ENCODE peak calls at places on chromosomes 7 and 10, in seven cellular contexts. N is CD8-positive, alpha-beta memory T cell; G is PC-9; H is upper lobe of left lung; X is uterus; P is sigmoid colon; A is neural progenitor cell. C is an unnamed sample.

GRCh38 chr10:123309740-123310139 is 155.5 kb downstream of the BUB3 start:
- DNase-seq in N (no peak), G (no peak), H (no peak), X (no peak), P (no peak), A (no peak), C (no peak)

GRCh38 chr7:129859188-129859587 is 93.6 kb downstream of the UBE2H start:
- DNase-seq in N (no peak), G (no peak), H (no peak), X (no peak), P (no peak), A (no peak), C (no peak)

GRCh38 chr7:78326870-78327269 is 528.3 kb downstream of the PHTF2 start:
- DNase-seq in N (no peak), G (peak; percentile 70), H (no peak), X (no peak), P (no peak), A (no peak), C (no peak)

GRCh38 chr7:30595461-30596042 is 874 bp downstream of the GARS1 start:
- DNase-seq in N (no peak), G (no peak), H (no peak), X (no peak), P (no peak), A (no peak), C (no peak)

GRCh38 chr7:155278921-155279320 is 18.8 kb upstream of the INSIG1 start:
- DNase-seq in N (no peak), G (no peak), H (no peak), X (no peak), P (no peak), A (no peak), C (no peak)

GRCh38 chr10:65294329-65294728 is 1631.5 kb upstream of the LRRTM3 start:
- DNase-seq in N (no peak), G (no peak), H (no peak), X (no peak), P (no peak), A (no peak), C (peak; percentile 23)

GRCh38 chr7:127158659-127159058 is 94.1 kb downstream of the GRM8 start:
- DNase-seq in N (no peak), G (no peak), H (no peak), X (no peak), P (no peak), A (peak; percentile 52), C (no peak)

GRCh38 chr7:151880688-151881087 is 3.8 kb upstream of the PRKAG2 start:
- DNase-seq in N (no peak), G (no peak), H (no peak), X (no peak), P (peak; percentile 25), A (no peak), C (no peak)

GRCh38 chr10:89122431-89123066 is 84.6 kb downstream of the CH25H start:
- DNase-seq in N (no peak), G (no peak), H (no peak), X (no peak), P (no peak), A (no peak), C (no peak)

GRCh38 chr10:132679217-132679595 is 106.7 kb downstream of the NKX6-2 start:
- DNase-seq in N (no peak), G (no peak), H (peak; percentile 55), X (peak; percentile 11), P (peak; percentile 39), A (no peak), C (no peak)

GRCh38 chr7:107291434-107291833 is 122.6 kb downstream of the HBP1 start:
- DNase-seq in N (no peak), G (no peak), H (no peak), X (no peak), P (no peak), A (no peak), C (no peak)

GRCh38 chr7:124942405-124942804 is 12.8 kb upstream of the POT1 start:
- DNase-seq in N (no peak), G (no peak), H (no peak), X (no peak), P (no peak), A (no peak), C (no peak)

GRCh38 chr7:55174856-55175255 is 156.0 kb downstream of the EGFR start:
- DNase-seq in N (no peak), G (no peak), H (no peak), X (no peak), P (no peak), A (no peak), C (no peak)

GRCh38 chr10:96703358-96703757 is 17.0 kb downstream of the PIK3AP1 start:
- DNase-seq in N (no peak), G (no peak), H (no peak), X (no peak), P (no peak), A (no peak), C (no peak)

GRCh38 chr10:51685768-51686167 is 13.6 kb downstream of the CSTF2T start:
- DNase-seq in N (no peak), G (peak; percentile 43), H (no peak), X (no peak), P (no peak), A (peak; percentile 67), C (no peak)

GRCh38 chr7:75762350-75762917 is 9.6 kb downstream of the CCL26 start:
- DNase-seq in N (no peak), G (no peak), H (no peak), X (no peak), P (no peak), A (peak; percentile 69), C (peak; percentile 76)

GRCh38 chr10:122490786-122491680 is 29.7 kb downstream of the HTRA1 start:
- DNase-seq in N (peak; percentile 13), G (no peak), H (peak; percentile 71), X (peak; percentile 54), P (peak; percentile 83), A (no peak), C (no peak)

GRCh38 chr10:73910764-73911552 is at the start of gene PLAU:
- DNase-seq in N (peak; percentile 23), G (peak; percentile 62), H (peak; percentile 91), X (no peak), P (peak; percentile 74), A (peak; percentile 85), C (peak; percentile 59)

GRCh38 chr10:9244880-9245279 is 1190.4 kb downstream of the GATA3 start:
- DNase-seq in N (no peak), G (no peak), H (no peak), X (no peak), P (no peak), A (peak; percentile 43), C (no peak)

GRCh38 chr7:116953727-116954442 is 584 bp downstream of the ST7 start:
- DNase-seq in N (peak; percentile 32), G (peak; percentile 63), H (peak; percentile 93), X (peak; percentile 67), P (peak; percentile 80), A (peak; percentile 80), C (peak; percentile 89)

GRCh38 chr7:18693401-18693800 is 197.9 kb downstream of the HDAC9 start:
- DNase-seq in N (no peak), G (no peak), H (no peak), X (peak; percentile 16), P (peak; percentile 66), A (peak; percentile 43), C (peak; percentile 74)

GRCh38 chr7:36076073-36076472 is 77.0 kb upstream of the EEPD1 start:
- DNase-seq in N (no peak), G (no peak), H (peak; percentile 35), X (no peak), P (no peak), A (no peak), C (no peak)

GRCh38 chr10:44477021-44477420 is 92.1 kb upstream of the CXCL12 start:
- DNase-seq in N (no peak), G (no peak), H (no peak), X (peak; percentile 49), P (no peak), A (no peak), C (no peak)

GRCh38 chr10:87860156-87860795 is 3.1 kb downstream of the KLLN start:
- DNase-seq in N (no peak), G (no peak), H (no peak), X (no peak), P (no peak), A (peak; percentile 9), C (peak; percentile 53)

GRCh38 chr7:142506601-142507000 is 242.7 kb upstream of the PRSS1 start:
- DNase-seq in N (no peak), G (no peak), H (no peak), X (no peak), P (no peak), A (no peak), C (no peak)
- H3K4me1 ChIP-seq in N (peaks cover 23% of the 10 kb centered on the region), G (peaks cover 33% of the 10 kb centered on the region), H (no peaks in the 10 kb centered on the region), X (no peaks in the 10 kb centered on the region), P (no peaks in the 10 kb centered on the region), A (no peaks in the 10 kb centered on the region), C (peaks cover 3% of the 10 kb centered on the region)

GRCh38 chr7:131028293-131028692 is 294.3 kb upstream of the KLF14 start:
- DNase-seq in N (no peak), G (no peak), H (no peak), X (no peak), P (no peak), A (no peak), C (no peak)
- H3K4me1 ChIP-seq in N (peaks cover 75% of the 10 kb centered on the region), G (peaks cover 25% of the 10 kb centered on the region), H (peaks cover 54% of the 10 kb centered on the region), X (peaks cover 18% of the 10 kb centered on the region), P (peaks cover 70% of the 10 kb centered on the region), A (no peaks in the 10 kb centered on the region), C (no peaks in the 10 kb centered on the region)

DNA sequence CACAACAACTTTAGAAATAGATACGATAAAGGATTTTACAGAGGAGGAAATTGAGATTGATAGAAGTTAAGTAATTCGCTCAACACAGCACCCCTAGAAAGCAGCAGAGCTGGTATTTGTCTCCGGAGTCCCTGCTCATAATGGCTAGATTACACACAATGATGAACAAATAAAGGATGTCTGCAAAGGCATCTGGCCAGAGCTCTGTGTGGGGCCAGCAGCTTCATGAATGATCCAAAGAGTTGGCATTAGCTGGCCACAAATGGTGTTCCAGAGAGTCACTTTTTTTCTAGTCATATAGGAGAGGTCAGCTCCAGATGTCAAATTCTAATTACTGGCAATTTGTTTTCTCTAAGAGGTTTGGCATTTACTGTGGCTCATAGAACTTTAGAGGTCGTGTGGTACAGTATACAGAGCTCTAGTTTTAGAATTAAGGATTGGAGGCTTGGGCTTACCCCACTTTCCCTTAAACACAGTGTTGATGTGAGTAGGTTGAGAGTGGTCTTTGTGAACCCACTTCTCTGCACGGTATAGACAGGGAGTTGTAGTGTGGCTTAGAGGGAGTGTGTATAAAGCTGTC is 186.2 kb downstream of the BICC1 start:
- DNase-seq in N (no peak), G (no peak), H (no peak), X (no peak), P (no peak), A (peak; percentile 16), C (no peak)
- H3K4me1 ChIP-seq in N (no peaks in the 10 kb centered on the region), G (no peaks in the 10 kb centered on the region), H (no peaks in the 10 kb centered on the region), X (no peaks in the 10 kb centered on the region), P (peaks cover 5% of the 10 kb centered on the region), A (peaks cover 4% of the 10 kb centered on the region), C (no peaks in the 10 kb centered on the region)

GRCh38 chr10:35463105-35463867 is 127.0 kb downstream of the CCNY start:
- DNase-seq in N (no peak), G (no peak), H (no peak), X (no peak), P (no peak), A (no peak), C (no peak)

GRCh38 chr10:35466170-35466569 is 129.9 kb downstream of the CCNY start:
- DNase-seq in N (no peak), G (no peak), H (no peak), X (no peak), P (no peak), A (no peak), C (no peak)

GRCh38 chr10:35463878-35464277 is 127.6 kb downstream of the CCNY start:
- DNase-seq in N (no peak), G (no peak), H (no peak), X (no peak), P (no peak), A (no peak), C (no peak)

GRCh38 chr10:35465601-35466140 is 129.4 kb downstream of the CCNY start:
- DNase-seq in N (no peak), G (no peak), H (no peak), X (no peak), P (no peak), A (no peak), C (no peak)

GRCh38 chr10:35464805-35465456 is 128.6 kb downstream of the CCNY start:
- DNase-seq in N (no peak), G (no peak), H (peak; percentile 47), X (no peak), P (no peak), A (peak; percentile 56), C (no peak)
- H3K4me1 ChIP-seq in N (peaks cover 78% of the 10 kb centered on the region), G (peaks cover 11% of the 10 kb centered on the region), H (peaks cover 51% of the 10 kb centered on the region), X (peaks cover 7% of the 10 kb centered on the region), P (peaks cover 72% of the 10 kb centered on the region), A (peaks cover 57% of the 10 kb centered on the region), C (peaks cover 46% of the 10 kb centered on the region)